ENCODE peak calls at places on chromosome 20, in eight cellular contexts. One of them, this sample, is unnamed.

GRCh38 chr20:45833883-45834796 is 541 bp downstream of the SNX21 start:
- DNase-seq in ecto neural progenitor cell: peak; percentile 89
- DNase-seq in activated CD8-positive, alpha-beta memory T cell treated with anti-CD3 and anti-CD28 coated beads for 24 hours: peak; percentile 77
- DNase-seq in memory B cell: peak; percentile 44
- DNase-seq in non-pigmented ciliary epithelial cell: no peak
- DNase-seq in activated T-helper 1 cell treated with anti-CD3 and anti-CD28 coated beads, Interleukin-12 subunit alpha, Interleukin-12 subunit beta, Interleukin-2, Interleukin-4 antibody, amounts not matched to agents 30 ng/mL and 10 ng/mL and 1 ng/mL, durations not matched to agents 14 hours and 24 hours and 36 hours: peak; percentile 38
- DNase-seq in ascending aorta: peak; percentile 82
- DNase-seq in ACHN: peak; percentile 58
- DNase-seq in this sample: no peak

GRCh38 chr20:64041781-64042771 is 6.1 kb downstream of the C20orf204 start:
- DNase-seq in ecto neural progenitor cell: no peak
- DNase-seq in activated CD8-positive, alpha-beta memory T cell treated with anti-CD3 and anti-CD28 coated beads for 24 hours: no peak
- DNase-seq in memory B cell: no peak
- DNase-seq in non-pigmented ciliary epithelial cell: no peak
- DNase-seq in activated T-helper 1 cell treated with anti-CD3 and anti-CD28 coated beads, Interleukin-12 subunit alpha, Interleukin-12 subunit beta, Interleukin-2, Interleukin-4 antibody, amounts not matched to agents 30 ng/mL and 10 ng/mL and 1 ng/mL, durations not matched to agents 14 hours and 24 hours and 36 hours: no peak
- DNase-seq in ascending aorta: no peak
- DNase-seq in ACHN: no peak
- DNase-seq in this sample: no peak

GRCh38 chr20:16926626-16927025 is 178.5 kb downstream of the OTOR start:
- DNase-seq in ecto neural progenitor cell: no peak
- DNase-seq in activated CD8-positive, alpha-beta memory T cell treated with anti-CD3 and anti-CD28 coated beads for 24 hours: no peak
- DNase-seq in memory B cell: no peak
- DNase-seq in non-pigmented ciliary epithelial cell: no peak
- DNase-seq in activated T-helper 1 cell treated with anti-CD3 and anti-CD28 coated beads, Interleukin-12 subunit alpha, Interleukin-12 subunit beta, Interleukin-2, Interleukin-4 antibody, amounts not matched to agents 30 ng/mL and 10 ng/mL and 1 ng/mL, durations not matched to agents 14 hours and 24 hours and 36 hours: no peak
- DNase-seq in ascending aorta: no peak
- DNase-seq in ACHN: no peak
- DNase-seq in this sample: no peak

GRCh38 chr20:33933469-33933909 is 60.2 kb upstream of the RALY start:
- DNase-seq in ecto neural progenitor cell: peak; percentile 74
- DNase-seq in activated CD8-positive, alpha-beta memory T cell treated with anti-CD3 and anti-CD28 coated beads for 24 hours: peak; percentile 73
- DNase-seq in memory B cell: no peak
- DNase-seq in non-pigmented ciliary epithelial cell: no peak
- DNase-seq in activated T-helper 1 cell treated with anti-CD3 and anti-CD28 coated beads, Interleukin-12 subunit alpha, Interleukin-12 subunit beta, Interleukin-2, Interleukin-4 antibody, amounts not matched to agents 30 ng/mL and 10 ng/mL and 1 ng/mL, durations not matched to agents 14 hours and 24 hours and 36 hours: peak; percentile 42
- DNase-seq in ascending aorta: peak; percentile 78
- DNase-seq in ACHN: peak; percentile 31
- DNase-seq in this sample: no peak

GRCh38 chr20:16434087-16434664 is 139.1 kb downstream of the KIF16B start:
- DNase-seq in ecto neural progenitor cell: peak; percentile 55
- DNase-seq in activated CD8-positive, alpha-beta memory T cell treated with anti-CD3 and anti-CD28 coated beads for 24 hours: peak; percentile 75
- DNase-seq in memory B cell: peak; percentile 65
- DNase-seq in non-pigmented ciliary epithelial cell: no peak
- DNase-seq in activated T-helper 1 cell treated with anti-CD3 and anti-CD28 coated beads, Interleukin-12 subunit alpha, Interleukin-12 subunit beta, Interleukin-2, Interleukin-4 antibody, amounts not matched to agents 30 ng/mL and 10 ng/mL and 1 ng/mL, durations not matched to agents 14 hours and 24 hours and 36 hours: no peak
- DNase-seq in ascending aorta: no peak
- DNase-seq in ACHN: peak; percentile 59
- DNase-seq in this sample: no peak

GRCh38 chr20:25308671-25309394 is 60.9 kb downstream of the PYGB start:
- DNase-seq in ecto neural progenitor cell: no peak
- DNase-seq in activated CD8-positive, alpha-beta memory T cell treated with anti-CD3 and anti-CD28 coated beads for 24 hours: no peak
- DNase-seq in memory B cell: no peak
- DNase-seq in non-pigmented ciliary epithelial cell: no peak
- DNase-seq in activated T-helper 1 cell treated with anti-CD3 and anti-CD28 coated beads, Interleukin-12 subunit alpha, Interleukin-12 subunit beta, Interleukin-2, Interleukin-4 antibody, amounts not matched to agents 30 ng/mL and 10 ng/mL and 1 ng/mL, durations not matched to agents 14 hours and 24 hours and 36 hours: no peak
- DNase-seq in ascending aorta: no peak
- DNase-seq in ACHN: peak; percentile 83
- DNase-seq in this sample: peak; percentile 59

GRCh38 chr20:46757754-46758678 is 48.6 kb downstream of the SLC2A10 start:
- DNase-seq in ecto neural progenitor cell: peak; percentile 74
- DNase-seq in activated CD8-positive, alpha-beta memory T cell treated with anti-CD3 and anti-CD28 coated beads for 24 hours: peak; percentile 75
- DNase-seq in memory B cell: peak; percentile 33
- DNase-seq in non-pigmented ciliary epithelial cell: no peak
- DNase-seq in activated T-helper 1 cell treated with anti-CD3 and anti-CD28 coated beads, Interleukin-12 subunit alpha, Interleukin-12 subunit beta, Interleukin-2, Interleukin-4 antibody, amounts not matched to agents 30 ng/mL and 10 ng/mL and 1 ng/mL, durations not matched to agents 14 hours and 24 hours and 36 hours: peak; percentile 37
- DNase-seq in ascending aorta: no peak
- DNase-seq in ACHN: peak; percentile 51
- DNase-seq in this sample: no peak

GRCh38 chr20:16062661-16063591 is 510.3 kb downstream of the KIF16B start:
- DNase-seq in ecto neural progenitor cell: no peak
- DNase-seq in activated CD8-positive, alpha-beta memory T cell treated with anti-CD3 and anti-CD28 coated beads for 24 hours: no peak
- DNase-seq in memory B cell: no peak
- DNase-seq in non-pigmented ciliary epithelial cell: no peak
- DNase-seq in activated T-helper 1 cell treated with anti-CD3 and anti-CD28 coated beads, Interleukin-12 subunit alpha, Interleukin-12 subunit beta, Interleukin-2, Interleukin-4 antibody, amounts not matched to agents 30 ng/mL and 10 ng/mL and 1 ng/mL, durations not matched to agents 14 hours and 24 hours and 36 hours: no peak
- DNase-seq in ascending aorta: no peak
- DNase-seq in ACHN: no peak
- DNase-seq in this sample: no peak

GRCh38 chr20:62625921-62626547 is 16.3 kb upstream of the SLCO4A1 start:
- DNase-seq in ecto neural progenitor cell: no peak
- DNase-seq in activated CD8-positive, alpha-beta memory T cell treated with anti-CD3 and anti-CD28 coated beads for 24 hours: no peak
- DNase-seq in memory B cell: no peak
- DNase-seq in non-pigmented ciliary epithelial cell: no peak
- DNase-seq in activated T-helper 1 cell treated with anti-CD3 and anti-CD28 coated beads, Interleukin-12 subunit alpha, Interleukin-12 subunit beta, Interleukin-2, Interleukin-4 antibody, amounts not matched to agents 30 ng/mL and 10 ng/mL and 1 ng/mL, durations not matched to agents 14 hours and 24 hours and 36 hours: no peak
- DNase-seq in ascending aorta: no peak
- DNase-seq in ACHN: no peak
- DNase-seq in this sample: no peak

GRCh38 chr20:11740975-11741374 is 176.7 kb upstream of the BTBD3 start:
- DNase-seq in ecto neural progenitor cell: no peak
- DNase-seq in activated CD8-positive, alpha-beta memory T cell treated with anti-CD3 and anti-CD28 coated beads for 24 hours: no peak
- DNase-seq in memory B cell: no peak
- DNase-seq in non-pigmented ciliary epithelial cell: no peak
- DNase-seq in activated T-helper 1 cell treated with anti-CD3 and anti-CD28 coated beads, Interleukin-12 subunit alpha, Interleukin-12 subunit beta, Interleukin-2, Interleukin-4 antibody, amounts not matched to agents 30 ng/mL and 10 ng/mL and 1 ng/mL, durations not matched to agents 14 hours and 24 hours and 36 hours: no peak
- DNase-seq in ascending aorta: no peak
- DNase-seq in ACHN: no peak
- DNase-seq in this sample: no peak

GRCh38 chr20:63580796-63581461 is 6.9 kb upstream of the HELZ2 start:
- DNase-seq in ecto neural progenitor cell: no peak
- DNase-seq in activated CD8-positive, alpha-beta memory T cell treated with anti-CD3 and anti-CD28 coated beads for 24 hours: peak; percentile 76
- DNase-seq in memory B cell: peak; percentile 61
- DNase-seq in non-pigmented ciliary epithelial cell: no peak
- DNase-seq in activated T-helper 1 cell treated with anti-CD3 and anti-CD28 coated beads, Interleukin-12 subunit alpha, Interleukin-12 subunit beta, Interleukin-2, Interleukin-4 antibody, amounts not matched to agents 30 ng/mL and 10 ng/mL and 1 ng/mL, durations not matched to agents 14 hours and 24 hours and 36 hours: peak; percentile 47
- DNase-seq in ascending aorta: no peak
- DNase-seq in ACHN: peak; percentile 56
- DNase-seq in this sample: no peak

GRCh38 chr20:59456342-59457132 is 147.8 kb upstream of the PHACTR3 start:
- DNase-seq in ecto neural progenitor cell: no peak
- DNase-seq in activated CD8-positive, alpha-beta memory T cell treated with anti-CD3 and anti-CD28 coated beads for 24 hours: no peak
- DNase-seq in memory B cell: no peak
- DNase-seq in non-pigmented ciliary epithelial cell: no peak
- DNase-seq in activated T-helper 1 cell treated with anti-CD3 and anti-CD28 coated beads, Interleukin-12 subunit alpha, Interleukin-12 subunit beta, Interleukin-2, Interleukin-4 antibody, amounts not matched to agents 30 ng/mL and 10 ng/mL and 1 ng/mL, durations not matched to agents 14 hours and 24 hours and 36 hours: no peak
- DNase-seq in ascending aorta: no peak
- DNase-seq in ACHN: no peak
- DNase-seq in this sample: no peak

GRCh38 chr20:59767656-59768055 is 163.3 kb downstream of the PHACTR3 start:
- DNase-seq in ecto neural progenitor cell: no peak
- DNase-seq in activated CD8-positive, alpha-beta memory T cell treated with anti-CD3 and anti-CD28 coated beads for 24 hours: no peak
- DNase-seq in memory B cell: no peak
- DNase-seq in non-pigmented ciliary epithelial cell: no peak
- DNase-seq in activated T-helper 1 cell treated with anti-CD3 and anti-CD28 coated beads, Interleukin-12 subunit alpha, Interleukin-12 subunit beta, Interleukin-2, Interleukin-4 antibody, amounts not matched to agents 30 ng/mL and 10 ng/mL and 1 ng/mL, durations not matched to agents 14 hours and 24 hours and 36 hours: no peak
- DNase-seq in ascending aorta: no peak
- DNase-seq in ACHN: no peak
- DNase-seq in this sample: no peak

GRCh38 chr20:40467014-40467413 is 222.0 kb downstream of the MAFB start:
- DNase-seq in ecto neural progenitor cell: no peak
- DNase-seq in activated CD8-positive, alpha-beta memory T cell treated with anti-CD3 and anti-CD28 coated beads for 24 hours: no peak
- DNase-seq in memory B cell: no peak
- DNase-seq in non-pigmented ciliary epithelial cell: no peak
- DNase-seq in activated T-helper 1 cell treated with anti-CD3 and anti-CD28 coated beads, Interleukin-12 subunit alpha, Interleukin-12 subunit beta, Interleukin-2, Interleukin-4 antibody, amounts not matched to agents 30 ng/mL and 10 ng/mL and 1 ng/mL, durations not matched to agents 14 hours and 24 hours and 36 hours: no peak
- DNase-seq in ascending aorta: no peak
- DNase-seq in ACHN: no peak
- DNase-seq in this sample: no peak

GRCh38 chr20:24850206-24850605 is 98.9 kb upstream of the CST7 start:
- DNase-seq in ecto neural progenitor cell: no peak
- DNase-seq in activated CD8-positive, alpha-beta memory T cell treated with anti-CD3 and anti-CD28 coated beads for 24 hours: no peak
- DNase-seq in memory B cell: no peak
- DNase-seq in non-pigmented ciliary epithelial cell: no peak
- DNase-seq in activated T-helper 1 cell treated with anti-CD3 and anti-CD28 coated beads, Interleukin-12 subunit alpha, Interleukin-12 subunit beta, Interleukin-2, Interleukin-4 antibody, amounts not matched to agents 30 ng/mL and 10 ng/mL and 1 ng/mL, durations not matched to agents 14 hours and 24 hours and 36 hours: no peak
- DNase-seq in ascending aorta: no peak
- DNase-seq in ACHN: no peak
- DNase-seq in this sample: no peak

GRCh38 chr20:51372176-51372803 is 170.2 kb downstream of the NFATC2 start:
- DNase-seq in ecto neural progenitor cell: peak; percentile 84
- DNase-seq in activated CD8-positive, alpha-beta memory T cell treated with anti-CD3 and anti-CD28 coated beads for 24 hours: peak; percentile 84
- DNase-seq in memory B cell: peak; percentile 46
- DNase-seq in non-pigmented ciliary epithelial cell: no peak
- DNase-seq in activated T-helper 1 cell treated with anti-CD3 and anti-CD28 coated beads, Interleukin-12 subunit alpha, Interleukin-12 subunit beta, Interleukin-2, Interleukin-4 antibody, amounts not matched to agents 30 ng/mL and 10 ng/mL and 1 ng/mL, durations not matched to agents 14 hours and 24 hours and 36 hours: peak; percentile 22
- DNase-seq in ascending aorta: peak; percentile 76
- DNase-seq in ACHN: peak; percentile 63
- DNase-seq in this sample: no peak

GRCh38 chr20:57164872-57165271 is 101.6 kb downstream of the BMP7 start:
- DNase-seq in ecto neural progenitor cell: no peak
- DNase-seq in activated CD8-positive, alpha-beta memory T cell treated with anti-CD3 and anti-CD28 coated beads for 24 hours: no peak
- DNase-seq in memory B cell: no peak
- DNase-seq in non-pigmented ciliary epithelial cell: no peak
- DNase-seq in activated T-helper 1 cell treated with anti-CD3 and anti-CD28 coated beads, Interleukin-12 subunit alpha, Interleukin-12 subunit beta, Interleukin-2, Interleukin-4 antibody, amounts not matched to agents 30 ng/mL and 10 ng/mL and 1 ng/mL, durations not matched to agents 14 hours and 24 hours and 36 hours: no peak
- DNase-seq in ascending aorta: no peak
- DNase-seq in ACHN: no peak
- DNase-seq in this sample: no peak

GRCh38 chr20:38791291-38791690 is 14.2 kb upstream of the PPP1R16B start:
- DNase-seq in ecto neural progenitor cell: no peak
- DNase-seq in activated CD8-positive, alpha-beta memory T cell treated with anti-CD3 and anti-CD28 coated beads for 24 hours: no peak
- DNase-seq in memory B cell: no peak
- DNase-seq in non-pigmented ciliary epithelial cell: no peak
- DNase-seq in activated T-helper 1 cell treated with anti-CD3 and anti-CD28 coated beads, Interleukin-12 subunit alpha, Interleukin-12 subunit beta, Interleukin-2, Interleukin-4 antibody, amounts not matched to agents 30 ng/mL and 10 ng/mL and 1 ng/mL, durations not matched to agents 14 hours and 24 hours and 36 hours: no peak
- DNase-seq in ascending aorta: no peak
- DNase-seq in ACHN: no peak
- DNase-seq in this sample: no peak

GRCh38 chr20:38434310-38434741 is 802 bp downstream of the SNHG17 start:
- DNase-seq in ecto neural progenitor cell: peak; percentile 56
- DNase-seq in activated CD8-positive, alpha-beta memory T cell treated with anti-CD3 and anti-CD28 coated beads for 24 hours: peak; percentile 81
- DNase-seq in memory B cell: peak; percentile 43
- DNase-seq in non-pigmented ciliary epithelial cell: no peak
- DNase-seq in activated T-helper 1 cell treated with anti-CD3 and anti-CD28 coated beads, Interleukin-12 subunit alpha, Interleukin-12 subunit beta, Interleukin-2, Interleukin-4 antibody, amounts not matched to agents 30 ng/mL and 10 ng/mL and 1 ng/mL, durations not matched to agents 14 hours and 24 hours and 36 hours: peak; percentile 10
- DNase-seq in ascending aorta: no peak
- DNase-seq in ACHN: no peak
- DNase-seq in this sample: no peak

GRCh38 chr20:47704746-47705496 is 80.4 kb downstream of the SULF2 start:
- DNase-seq in ecto neural progenitor cell: no peak
- DNase-seq in activated CD8-positive, alpha-beta memory T cell treated with anti-CD3 and anti-CD28 coated beads for 24 hours: no peak
- DNase-seq in memory B cell: no peak
- DNase-seq in non-pigmented ciliary epithelial cell: no peak
- DNase-seq in activated T-helper 1 cell treated with anti-CD3 and anti-CD28 coated beads, Interleukin-12 subunit alpha, Interleukin-12 subunit beta, Interleukin-2, Interleukin-4 antibody, amounts not matched to agents 30 ng/mL and 10 ng/mL and 1 ng/mL, durations not matched to agents 14 hours and 24 hours and 36 hours: no peak
- DNase-seq in ascending aorta: no peak
- DNase-seq in ACHN: no peak
- DNase-seq in this sample: no peak

GRCh38 chr20:10671850-10672578 is 1.8 kb downstream of the JAG1 start:
- DNase-seq in ecto neural progenitor cell: peak; percentile 60
- DNase-seq in activated CD8-positive, alpha-beta memory T cell treated with anti-CD3 and anti-CD28 coated beads for 24 hours: no peak
- DNase-seq in memory B cell: no peak
- DNase-seq in non-pigmented ciliary epithelial cell: no peak
- DNase-seq in activated T-helper 1 cell treated with anti-CD3 and anti-CD28 coated beads, Interleukin-12 subunit alpha, Interleukin-12 subunit beta, Interleukin-2, Interleukin-4 antibody, amounts not matched to agents 30 ng/mL and 10 ng/mL and 1 ng/mL, durations not matched to agents 14 hours and 24 hours and 36 hours: peak; percentile 1
- DNase-seq in ascending aorta: peak; percentile 81
- DNase-seq in ACHN: peak; percentile 49
- DNase-seq in this sample: no peak

GRCh38 chr20:4135385-4136077 is 120.2 kb upstream of the RNF24 start:
- DNase-seq in ecto neural progenitor cell: no peak
- DNase-seq in activated CD8-positive, alpha-beta memory T cell treated with anti-CD3 and anti-CD28 coated beads for 24 hours: peak; percentile 43
- DNase-seq in memory B cell: no peak
- DNase-seq in non-pigmented ciliary epithelial cell: peak; percentile 92
- DNase-seq in activated T-helper 1 cell treated with anti-CD3 and anti-CD28 coated beads, Interleukin-12 subunit alpha, Interleukin-12 subunit beta, Interleukin-2, Interleukin-4 antibody, amounts not matched to agents 30 ng/mL and 10 ng/mL and 1 ng/mL, durations not matched to agents 14 hours and 24 hours and 36 hours: no peak
- DNase-seq in ascending aorta: peak; percentile 77
- DNase-seq in ACHN: peak; percentile 97
- DNase-seq in this sample: peak; percentile 96

GRCh38 chr20:22584630-22584921 is 204 bp upstream of the FOXA2 start:
- DNase-seq in ecto neural progenitor cell: no peak
- DNase-seq in activated CD8-positive, alpha-beta memory T cell treated with anti-CD3 and anti-CD28 coated beads for 24 hours: no peak
- DNase-seq in memory B cell: no peak
- DNase-seq in non-pigmented ciliary epithelial cell: no peak
- DNase-seq in activated T-helper 1 cell treated with anti-CD3 and anti-CD28 coated beads, Interleukin-12 subunit alpha, Interleukin-12 subunit beta, Interleukin-2, Interleukin-4 antibody, amounts not matched to agents 30 ng/mL and 10 ng/mL and 1 ng/mL, durations not matched to agents 14 hours and 24 hours and 36 hours: no peak
- DNase-seq in ascending aorta: no peak
- DNase-seq in ACHN: no peak
- DNase-seq in this sample: no peak

GRCh38 chr20:14470977-14471642 is 133.7 kb upstream of the FLRT3 start:
- DNase-seq in ecto neural progenitor cell: no peak
- DNase-seq in activated CD8-positive, alpha-beta memory T cell treated with anti-CD3 and anti-CD28 coated beads for 24 hours: no peak
- DNase-seq in memory B cell: no peak
- DNase-seq in non-pigmented ciliary epithelial cell: no peak
- DNase-seq in activated T-helper 1 cell treated with anti-CD3 and anti-CD28 coated beads, Interleukin-12 subunit alpha, Interleukin-12 subunit beta, Interleukin-2, Interleukin-4 antibody, amounts not matched to agents 30 ng/mL and 10 ng/mL and 1 ng/mL, durations not matched to agents 14 hours and 24 hours and 36 hours: no peak
- DNase-seq in ascending aorta: no peak
- DNase-seq in ACHN: no peak
- DNase-seq in this sample: no peak

This sample was measured in AG04449.